ENCODE peak calls at places on chromosome 7, in four cellular contexts. N is lower lobe of right lung, Y is A172, E is RWPE1. I is an unnamed sample.

GRCh38 chr7:17530741-17531417 is 232.4 kb downstream of the AHR start:
- DNase-seq in N (no peak), Y (peak), E (peak), I (no peak)

GRCh38 chr7:150451097-150451793 is 815 bp downstream of the GIMAP8 start:
- DNase-seq in N (peak), Y (no peak), E (no peak), I (no peak)

GRCh38 chr7:130894146-130895005 is 160.4 kb upstream of the KLF14 start:
- DNase-seq in N (peak), Y (peak), E (no peak), I (no peak)

GRCh38 chr7:37494940-37495339 is 46.3 kb upstream of the ELMO1 start:
- DNase-seq in N (no peak), Y (no peak), E (no peak), I (no peak)

GRCh38 chr7:66281678-66282593 is 76.8 kb downstream of the TPST1 start:
- DNase-seq in N (no peak), Y (peak), E (peak), I (peak)

GRCh38 chr7:94047965-94048364 is 43.8 kb upstream of the BET1 start:
- DNase-seq in N (no peak), Y (no peak), E (no peak), I (no peak)

GRCh38 chr7:114364151-114364550 is 50.5 kb upstream of the FOXP2 start:
- DNase-seq in N (no peak), Y (no peak), E (no peak), I (no peak)

GRCh38 chr7:127710635-127711034 is 58.6 kb downstream of the SND1 start:
- DNase-seq in N (no peak), Y (no peak), E (no peak), I (no peak)

GRCh38 chr7:57427146-57427545 is 22.8 kb upstream of the ZNF716 start:
- DNase-seq in N (no peak), Y (no peak), E (no peak), I (no peak)

GRCh38 chr7:37027557-37028341 is 303.5 kb upstream of the AOAH start:
- DNase-seq in N (no peak), Y (no peak), E (no peak), I (no peak)

GRCh38 chr7:92076509-92076908 is 57.8 kb downstream of the CYP51A1 start:
- DNase-seq in N (no peak), Y (no peak), E (peak), I (peak)

GRCh38 chr7:105837765-105838241 is 38.6 kb downstream of the ATXN7L1 start:
- DNase-seq in N (peak), Y (no peak), E (no peak), I (no peak)

GRCh38 chr7:51014811-51015210 is 232.1 kb upstream of the GRB10 start:
- DNase-seq in N (no peak), Y (no peak), E (no peak), I (no peak)

GRCh38 chr7:81993186-81993585 is 223.3 kb upstream of the HGF start:
- DNase-seq in N (no peak), Y (no peak), E (no peak), I (no peak)

GRCh38 chr7:27579565-27579964 is 83.1 kb downstream of the HIBADH start:
- DNase-seq in N (no peak), Y (peak), E (no peak), I (no peak)

GRCh38 chr7:104956753-104957450 is 57.1 kb upstream of the KMT2E start:
- DNase-seq in N (no peak), Y (peak), E (no peak), I (no peak)

GRCh38 chr7:142455392-142455791 is 197.5 kb upstream of the PRSS58 start:
- DNase-seq in N (no peak), Y (no peak), E (no peak), I (no peak)

GRCh38 chr7:132275811-132276210 is 300.5 kb downstream of the PLXNA4 start:
- DNase-seq in N (no peak), Y (no peak), E (no peak), I (no peak)

GRCh38 chr7:5041047-5041446 is 4.6 kb upstream of the RBAK start:
- DNase-seq in N (no peak), Y (no peak), E (no peak), I (no peak)

GRCh38 chr7:106045139-106045538 is 67.0 kb downstream of the SYPL1 start:
- DNase-seq in N (no peak), Y (no peak), E (no peak), I (no peak)

GRCh38 chr7:46080595-46081159 is 159.6 kb upstream of the IGFBP3 start:
- DNase-seq in N (no peak), Y (no peak), E (peak), I (no peak)

GRCh38 chr7:86968618-86969017 is 90.8 kb downstream of the ELAPOR2 start:
- DNase-seq in N (no peak), Y (no peak), E (no peak), I (no peak)

GRCh38 chr7:122858310-122858709 is 27.9 kb downstream of the CADPS2 start:
- DNase-seq in N (no peak), Y (no peak), E (no peak), I (no peak)

GRCh38 chr7:76515999-76516443 is 5.7 kb downstream of the UPK3B start:
- DNase-seq in N (peak), Y (no peak), E (peak), I (no peak)

GRCh38 chr7:138962561-138963270 is 18.5 kb downstream of the KIAA1549 start:
- DNase-seq in N (no peak), Y (no peak), E (no peak), I (no peak)

GRCh38 chr7:50264908-50265307 is 39.6 kb upstream of the IKZF1 start:
- DNase-seq in N (no peak), Y (no peak), E (no peak), I (no peak)

GRCh38 chr7:134730359-134730758 is 49.1 kb upstream of the CALD1 start:
- DNase-seq in N (no peak), Y (peak), E (no peak), I (no peak)

GRCh38 chr7:17939111-17939669 is 1.1 kb downstream of the SNX13 start:
- DNase-seq in N (no peak), Y (peak), E (peak), I (no peak)

GRCh38 chr7:140640060-140640611 is 477 bp downstream of the DENND2A start:
- DNase-seq in N (peak), Y (no peak), E (peak), I (no peak)

GRCh38 chr7:46757006-46757405 is 824.9 kb downstream of the TNS3 start:
- DNase-seq in N (no peak), Y (no peak), E (no peak), I (no peak)

GRCh38 chr7:69968969-69969368 is 370.7 kb downstream of the AUTS2 start:
- DNase-seq in N (no peak), Y (no peak), E (no peak), I (no peak)

GRCh38 chr7:67625257-67625713 is 628.7 kb downstream of the TYW1 start:
- DNase-seq in N (peak), Y (peak), E (peak), I (no peak)

GRCh38 chr7:90988523-90988922 is 275.7 kb upstream of the FZD1 start:
- DNase-seq in N (no peak), Y (no peak), E (no peak), I (no peak)

GRCh38 chr7:4683884-4684565 is 1.9 kb downstream of the FOXK1 start:
- DNase-seq in N (peak), Y (peak), E (peak), I (peak)

GRCh38 chr7:70153946-70154345 is 555.7 kb downstream of the AUTS2 start:
- DNase-seq in N (no peak), Y (no peak), E (no peak), I (no peak)

GRCh38 chr7:110839866-110840265 is 251.1 kb upstream of the LRRN3 start:
- DNase-seq in N (no peak), Y (no peak), E (no peak), I (no peak)

GRCh38 chr7:55486991-55487390 is 85.3 kb downstream of the VOPP1 start:
- DNase-seq in N (no peak), Y (no peak), E (no peak), I (no peak)